ENCODE peak calls at places on chromosomes 16 and 17, in four cellular contexts. Q is K562, F is HepG2, Z is H1. D is an unnamed sample.

GRCh38 chr17:82783498-82783897 is 31.6 kb downstream of the TBCD start:
- DNase-seq in Z (no peak), Q (no peak), F (no peak), D (no peak)

GRCh38 chr16:4317471-4318170 is 1.8 kb downstream of the GLIS2 start:
- DNase-seq in Z (peak), F (no peak), Q (no peak), D (no peak)

GRCh38 chr17:76383645-76384221 is 676 bp upstream of the SPHK1 start:
- DNase-seq in Q (peak), Z (peak), F (peak), D (no peak)

GRCh38 chr17:57949649-57950048 is 5.6 kb downstream of the CUEDC1 start:
- DNase-seq in Q (no peak), Z (no peak), F (no peak), D (no peak)

GRCh38 chr17:4625181-4625601 is 16.3 kb downstream of the ALOX15 start:
- DNase-seq in Q (no peak), F (no peak), Z (no peak), D (no peak)

GRCh38 chr17:74543891-74544760 is 1.8 kb downstream of the CD300C start:
- DNase-seq in F (no peak), Q (no peak), Z (no peak), D (no peak)

GRCh38 chr17:68461589-68461988 is 4.3 kb upstream of the WIPI1 start:
- DNase-seq in Z (no peak), Q (no peak), F (no peak), D (no peak)

GRCh38 chr16:57361384-57361783 is 2.8 kb downstream of the CCL22 start:
- DNase-seq in Z (no peak), Q (no peak), F (no peak), D (no peak)

GRCh38 chr16:55651841-55652824 is 3.7 kb upstream of the SLC6A2 start:
- DNase-seq in Z (no peak), Q (no peak), F (no peak), D (no peak)

GRCh38 chr16:57692636-57693035 is 2.0 kb upstream of the DRC7 start:
- DNase-seq in Z (no peak), F (no peak), Q (no peak), D (no peak)

GRCh38 chr17:50813583-50813982 is 21.8 kb upstream of the WFIKKN2 start:
- DNase-seq in F (no peak), Z (no peak), Q (no peak), D (no peak)

GRCh38 chr17:42843358-42843934 is 934 bp upstream of the AOC2 start:
- DNase-seq in F (peak), Q (peak), Z (no peak), D (no peak)

GRCh38 chr16:52547001-52547833 is at the start of gene TOX3:
- DNase-seq in Q (no peak), Z (peak), F (no peak), D (no peak)

GRCh38 chr16:12317121-12317810 is 340.7 kb downstream of the SNX29 start:
- DNase-seq in Z (no peak), Q (no peak), F (no peak), D (no peak)

GRCh38 chr16:381788-382717 is at the start of gene PGAP6:
- DNase-seq in Q (peak), F (no peak), Z (peak), D (no peak)

GRCh38 chr16:82004651-82005490 is 6.4 kb downstream of the SDR42E1 start:
- DNase-seq in F (no peak), Q (no peak), Z (no peak), D (no peak)
- TF ChIP-seq CBX5 in F (no peak), Q (no peak), Z (no peak), D (no peak)

GRCh38 chr17:39679521-39680192 is 8.2 kb downstream of the PGAP3 start:
- DNase-seq in Q (no peak), Z (no peak), F (no peak), D (no peak)
- TF ChIP-seq CBX5 in Q (no peak), Z (no peak), F (no peak), D (no peak)

GRCh38 chr16:47017636-47018035 is 44.2 kb upstream of the DNAJA2 start:
- DNase-seq in F (no peak), Q (no peak), Z (no peak), D (no peak)

GRCh38 chr16:47019563-47019962 is 46.1 kb upstream of the DNAJA2 start:
- DNase-seq in F (no peak), Q (no peak), Z (no peak), D (no peak)

GRCh38 chr16:47016700-47017133 is 43.2 kb upstream of the DNAJA2 start:
- DNase-seq in Q (no peak), Z (no peak), F (no peak), D (peak)

GRCh38 chr16:47013910-47014309 is 40.4 kb upstream of the DNAJA2 start:
- DNase-seq in Q (no peak), Z (no peak), F (no peak), D (no peak)

DNA sequence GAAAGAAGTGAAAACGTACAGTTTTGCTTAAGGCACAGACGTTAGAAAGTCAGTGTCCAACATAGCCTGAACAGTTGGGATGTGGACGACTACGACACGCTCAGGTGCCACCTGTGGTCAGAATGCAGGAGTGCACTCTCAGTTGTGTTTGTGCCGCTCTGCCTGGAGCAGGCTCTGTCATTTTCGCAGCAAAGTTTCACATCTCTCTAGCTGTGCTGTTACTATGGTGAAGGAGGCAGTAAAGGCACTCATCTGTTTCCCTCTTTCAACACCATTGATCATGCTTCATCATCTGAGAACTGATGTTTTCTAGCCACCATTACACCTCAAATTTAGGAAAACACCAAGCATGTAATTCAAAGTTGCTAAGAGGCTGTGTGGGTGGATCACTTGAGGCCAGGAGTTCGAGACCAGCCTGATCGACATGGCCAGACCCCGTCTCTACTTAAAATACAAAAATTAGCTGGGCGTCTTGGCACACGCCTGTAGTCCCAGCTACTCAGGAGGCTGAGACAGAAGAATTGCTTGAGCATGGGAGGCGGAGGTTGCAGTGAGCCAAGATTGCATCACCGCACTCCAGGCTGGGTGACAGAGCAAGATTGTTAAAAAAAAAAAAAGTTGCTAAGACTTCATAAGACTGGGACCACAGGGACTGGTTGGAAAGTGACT is 44.9 kb upstream of the DNAJA2 start:
- DNase-seq in Z (no peak), F (peak), Q (peak), D (peak)
- TF ChIP-seq CBX5 in Z (no peak), F (no peak), Q (no peak), D (peak)

GRCh38 chr16:9177861-9178260 is 86.4 kb downstream of the HAPSTR1 start:
- DNase-seq in Q (no peak), Z (no peak), F (no peak), D (no peak)

GRCh38 chr16:9184354-9184690 is 92.9 kb downstream of the HAPSTR1 start:
- DNase-seq in Z (no peak), Q (no peak), F (no peak), D (no peak)

GRCh38 chr16:9185396-9185795 is 94.0 kb downstream of the HAPSTR1 start:
- DNase-seq in Q (no peak), F (no peak), Z (no peak), D (no peak)

GRCh38 chr16:9186061-9186460 is 94.6 kb downstream of the HAPSTR1 start:
- DNase-seq in Z (no peak), Q (no peak), F (no peak), D (no peak)

DNA sequence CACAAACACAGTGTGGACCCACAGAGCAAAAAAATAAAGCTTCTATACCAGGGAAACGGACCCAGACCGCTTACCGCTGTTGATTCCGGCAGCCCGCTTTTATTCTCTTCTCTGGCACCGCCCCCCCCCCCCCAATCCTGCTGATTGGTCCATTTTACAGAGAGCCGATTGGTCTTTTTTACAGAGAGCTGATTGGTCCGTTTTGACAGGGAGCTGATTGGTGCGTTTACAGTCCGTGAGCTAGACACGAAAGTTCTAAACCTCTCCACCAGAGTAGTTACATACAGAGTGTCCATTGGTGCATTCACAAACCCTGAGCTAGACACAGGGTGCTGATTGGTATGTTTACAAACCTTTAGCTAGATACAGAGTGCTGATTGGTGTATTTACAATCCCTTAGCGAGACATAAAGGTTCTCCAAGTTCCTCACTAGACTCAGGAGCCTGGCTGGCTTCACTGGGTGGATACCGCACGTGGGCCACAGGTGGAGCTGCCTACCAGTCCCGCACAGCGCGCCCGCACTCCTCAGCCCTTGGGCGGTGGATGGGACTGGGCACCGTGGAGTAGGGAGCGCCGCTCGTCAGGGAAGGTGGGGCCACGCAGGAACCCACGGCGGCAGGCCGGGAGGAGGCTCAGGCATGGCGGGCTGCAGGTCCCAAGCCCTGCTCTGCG is 92.4 kb downstream of the HAPSTR1 start:
- DNase-seq in Q (peak), Z (peak), F (no peak), D (no peak)
- TF ChIP-seq CBX5 in Q (no peak), Z (no peak), F (no peak), D (no peak)

GRCh38 chr17:29090746-29091395 is 47.9 kb downstream of the PIPOX start:
- DNase-seq in Q (no peak), F (no peak), Z (no peak), D (no peak)

GRCh38 chr17:29094101-29094708 is 51.3 kb downstream of the PIPOX start:
- DNase-seq in F (no peak), Q (no peak), Z (no peak), D (no peak)

GRCh38 chr17:29093090-29093871 is 50.3 kb downstream of the PIPOX start:
- DNase-seq in F (no peak), Q (no peak), Z (no peak), D (no peak)

GRCh38 chr17:29089601-29090044 is 46.7 kb downstream of the PIPOX start:
- DNase-seq in Z (no peak), F (no peak), Q (no peak), D (no peak)

GRCh38 chr17:29091591-29092291 is 48.8 kb downstream of the PIPOX start:
- DNase-seq in Q (no peak), Z (no peak), F (no peak), D (no peak)
- TF ChIP-seq CBX5 in Q (no peak), Z (no peak), F (no peak), D (no peak)

GRCh38 chr17:10737168-10737622 is 7.4 kb upstream of the TMEM220 start:
- DNase-seq in Z (peak), F (peak), Q (peak), D (no peak)

GRCh38 chr17:10737786-10738185 is 8.0 kb upstream of the TMEM220 start:
- DNase-seq in F (no peak), Z (peak), Q (no peak), D (no peak)

GRCh38 chr17:10741416-10742140 is 11.8 kb upstream of the TMEM220 start:
- DNase-seq in Q (no peak), F (no peak), Z (no peak), D (no peak)

GRCh38 chr17:10738516-10739258 is 8.9 kb upstream of the TMEM220 start:
- DNase-seq in Z (peak), Q (no peak), F (peak), D (no peak)

GRCh38 chr17:10739341-10739905 is 9.6 kb upstream of the TMEM220 start:
- DNase-seq in F (no peak), Z (no peak), Q (no peak), D (no peak)
- TF ChIP-seq CBX5 in F (no peak), Z (no peak), Q (no peak), D (no peak)

DNA sequence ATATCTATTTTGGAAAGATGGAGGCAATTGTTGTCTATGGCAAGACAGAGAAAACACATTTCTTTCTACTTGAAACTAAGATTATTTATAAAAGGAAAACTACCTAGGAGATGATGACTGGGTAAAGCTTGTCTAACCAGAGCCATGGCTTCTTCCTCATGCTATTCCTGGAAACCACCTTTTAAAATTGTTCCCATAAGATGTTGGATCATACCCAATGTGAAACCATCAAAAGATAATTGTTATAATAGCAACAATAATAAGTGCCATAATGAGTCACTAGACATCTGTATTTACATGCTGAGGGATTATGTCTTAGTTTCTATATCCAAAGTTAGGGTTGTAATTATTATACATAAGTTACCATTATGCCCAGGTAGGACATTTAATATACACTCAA is 428.4 kb downstream of the KCNJ2 start:
- DNase-seq in Q (no peak), Z (no peak), F (no peak), D (no peak)
- TF ChIP-seq CBX5 in Q (no peak), Z (no peak), F (no peak), D (no peak)

DNA sequence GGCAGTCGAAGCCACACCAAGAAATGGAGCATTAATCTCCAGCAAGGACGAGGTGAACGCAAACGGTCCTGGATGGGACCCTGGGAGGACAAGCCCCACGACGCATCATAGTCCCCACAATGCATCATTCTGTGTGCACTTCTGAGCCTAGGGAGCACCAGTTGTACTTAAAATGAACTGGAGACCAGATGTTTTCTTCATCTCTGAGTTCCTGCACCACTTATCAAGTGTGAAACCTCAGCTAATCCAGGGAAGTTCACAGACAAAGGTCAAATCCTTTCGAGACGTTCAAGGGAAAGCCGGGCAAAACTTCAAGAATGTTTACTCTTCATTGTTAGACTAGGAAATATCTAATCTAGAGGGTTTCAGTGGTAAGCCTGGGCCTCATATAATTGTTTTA is 4.6 kb upstream of the PMP22 start:
- DNase-seq in F (no peak), Z (no peak), Q (no peak), D (no peak)
- TF ChIP-seq CBX5 in F (no peak), Z (no peak), Q (no peak), D (no peak)

GRCh38 chr16:70152578-70153302 is 20.8 kb upstream of the CLEC18C start:
- DNase-seq in F (peak), Q (no peak), Z (no peak), D (no peak)

GRCh38 chr16:70151941-70152509 is 21.6 kb upstream of the CLEC18C start:
- DNase-seq in Q (no peak), Z (no peak), F (no peak), D (no peak)

GRCh38 chr16:70156207-70156978 is 17.2 kb upstream of the CLEC18C start:
- DNase-seq in Q (no peak), F (no peak), Z (no peak), D (no peak)

GRCh38 chr16:70157105-70157476 is 16.5 kb upstream of the CLEC18C start:
- DNase-seq in F (no peak), Z (no peak), Q (no peak), D (no peak)

DNA sequence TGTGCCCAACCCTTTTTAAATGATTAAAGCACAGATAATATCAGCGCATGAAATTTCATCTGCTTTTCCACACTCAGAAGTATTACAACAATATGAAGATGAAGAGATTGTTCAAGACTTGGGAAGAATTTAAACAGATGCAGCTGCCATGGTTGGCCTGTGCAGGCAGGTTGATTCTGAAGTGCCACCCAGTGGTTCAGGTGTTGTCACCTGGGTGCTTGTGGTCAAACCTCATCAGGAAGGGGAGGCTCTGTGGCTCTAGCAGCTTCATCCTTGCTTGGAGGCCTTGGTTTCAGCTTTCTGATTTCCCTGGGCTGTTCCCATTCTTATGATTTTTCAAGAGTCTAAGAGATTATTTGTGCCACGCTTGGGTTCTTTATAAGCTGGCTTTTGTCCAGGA is 22.2 kb upstream of the CLEC18C start:
- DNase-seq in Z (no peak), F (no peak), Q (no peak), D (no peak)
- TF ChIP-seq CBX5 in Z (no peak), F (no peak), Q (no peak), D (no peak)

GRCh38 chr17:73470369-73470768 is 158.6 kb upstream of the CDC42EP4 start:
- DNase-seq in F (no peak), Z (no peak), Q (no peak), D (no peak)

GRCh38 chr17:73471924-73472323 is 160.1 kb upstream of the CDC42EP4 start:
- DNase-seq in Z (no peak), F (no peak), Q (no peak), D (no peak)

GRCh38 chr17:73478768-73479424 is 165.3 kb downstream of the SDK2 start:
- DNase-seq in Z (peak), F (peak), Q (peak), D (no peak)

GRCh38 chr17:73476890-73477350 is 165.1 kb upstream of the CDC42EP4 start:
- DNase-seq in Z (no peak), Q (no peak), F (no peak), D (no peak)

DNA sequence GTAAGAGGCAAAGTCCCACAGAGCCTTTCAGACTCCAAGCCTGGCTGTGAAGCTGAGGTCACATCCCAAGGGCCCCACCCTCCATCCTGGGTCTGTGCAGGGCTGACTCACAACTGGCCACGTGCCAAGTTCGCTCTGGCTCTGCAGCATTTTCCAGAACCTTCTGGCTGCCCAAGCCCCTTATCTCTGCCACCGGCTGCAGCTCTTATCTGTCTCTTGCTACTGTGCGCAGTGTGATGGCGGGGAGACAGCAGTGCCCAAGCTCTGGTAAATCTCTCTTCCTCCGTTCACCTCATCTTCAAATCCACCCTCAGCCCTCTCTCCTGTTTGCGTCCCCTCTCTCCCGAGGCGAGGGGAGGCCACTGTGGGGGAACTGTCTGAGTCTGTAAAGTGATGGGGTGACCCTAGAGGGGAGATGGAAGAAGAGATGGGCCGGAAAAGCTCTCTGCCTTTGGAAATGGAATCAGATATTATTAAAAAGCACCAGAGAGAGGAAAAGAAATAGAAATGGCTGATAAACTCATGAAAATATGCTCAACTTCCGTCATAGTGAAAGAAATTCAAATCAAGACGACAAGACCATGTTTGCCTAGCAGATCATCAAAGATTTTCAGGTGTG is 162.7 kb upstream of the CDC42EP4 start:
- DNase-seq in Q (peak), Z (no peak), F (peak), D (no peak)
- TF ChIP-seq CBX5 in Q (no peak), Z (no peak), F (no peak), D (no peak)

D was measured in GM12878.